ENCODE peak calls at places on chromosome 20, in four cellular contexts. One of them, this sample, is unnamed. For H3K4me1, the result is how much of the 10 kb centered on the place peaks cover.

GRCh38 chr20:25544316-25544715 is 41.0 kb downstream of the NINL start:
- DNase-seq in A549: no peak
- DNase-seq in esophagus squamous epithelium: no peak
- DNase-seq in HepG2: no peak
- DNase-seq in this sample: no peak

GRCh38 chr20:57289401-57290177 is 23.1 kb upstream of the BMP7 start:
- DNase-seq in A549: no peak
- DNase-seq in esophagus squamous epithelium: no peak
- DNase-seq in HepG2: no peak
- DNase-seq in this sample: no peak

GRCh38 chr20:58235010-58235409 is 6.6 kb upstream of the ANKRD60 start:
- DNase-seq in A549: no peak
- DNase-seq in esophagus squamous epithelium: no peak
- DNase-seq in HepG2: no peak
- DNase-seq in this sample: no peak

GRCh38 chr20:4082406-4083102 is 67.2 kb upstream of the RNF24 start:
- DNase-seq in A549: no peak
- DNase-seq in esophagus squamous epithelium: no peak
- DNase-seq in HepG2: peak
- DNase-seq in this sample: no peak

GRCh38 chr20:12051206-12052163 is 133.8 kb downstream of the BTBD3 start:
- DNase-seq in A549: no peak
- DNase-seq in esophagus squamous epithelium: no peak
- DNase-seq in HepG2: no peak
- DNase-seq in this sample: no peak

GRCh38 chr20:61026173-61026572 is 225.9 kb upstream of the CDH4 start:
- DNase-seq in A549: no peak
- DNase-seq in esophagus squamous epithelium: no peak
- DNase-seq in HepG2: no peak
- DNase-seq in this sample: no peak

GRCh38 chr20:14291502-14291901 is 45.9 kb downstream of the FLRT3 start:
- DNase-seq in A549: no peak
- DNase-seq in esophagus squamous epithelium: no peak
- DNase-seq in HepG2: no peak
- DNase-seq in this sample: no peak

GRCh38 chr20:17935761-17936160 is 32.8 kb downstream of the SNX5 start:
- DNase-seq in A549: no peak
- DNase-seq in esophagus squamous epithelium: no peak
- DNase-seq in HepG2: no peak
- DNase-seq in this sample: no peak

GRCh38 chr20:48652961-48653705 is 174.7 kb downstream of the PREX1 start:
- DNase-seq in A549: no peak
- DNase-seq in esophagus squamous epithelium: no peak
- DNase-seq in HepG2: no peak
- DNase-seq in this sample: no peak

GRCh38 chr20:63696628-63697356 is at the start of gene TNFRSF6B:
- DNase-seq in A549: no peak
- DNase-seq in esophagus squamous epithelium: no peak
- DNase-seq in HepG2: no peak
- DNase-seq in this sample: no peak

GRCh38 chr20:16747291-16747811 is 807 bp upstream of the OTOR start:
- DNase-seq in A549: no peak
- DNase-seq in esophagus squamous epithelium: no peak
- DNase-seq in HepG2: no peak
- DNase-seq in this sample: no peak

GRCh38 chr20:60020251-60020650 is 62.0 kb downstream of the CDH26 start:
- DNase-seq in A549: no peak
- DNase-seq in esophagus squamous epithelium: no peak
- DNase-seq in HepG2: no peak
- DNase-seq in this sample: no peak

GRCh38 chr20:22207280-22207679 is 377.1 kb downstream of the FOXA2 start:
- DNase-seq in A549: no peak
- DNase-seq in esophagus squamous epithelium: no peak
- DNase-seq in HepG2: no peak
- DNase-seq in this sample: no peak

GRCh38 chr20:51759769-51760510 is 8.2 kb downstream of the ATP9A start:
- DNase-seq in A549: no peak
- DNase-seq in esophagus squamous epithelium: no peak
- DNase-seq in HepG2: peak
- DNase-seq in this sample: no peak

GRCh38 chr20:48812600-48813445 is 15.0 kb downstream of the PREX1 start:
- DNase-seq in A549: no peak
- DNase-seq in esophagus squamous epithelium: no peak
- DNase-seq in HepG2: no peak
- DNase-seq in this sample: no peak

GRCh38 chr20:24465730-24466129 is 3.7 kb upstream of the SYNDIG1 start:
- DNase-seq in A549: no peak
- DNase-seq in esophagus squamous epithelium: no peak
- DNase-seq in HepG2: no peak
- DNase-seq in this sample: no peak

GRCh38 chr20:37479275-37479674 is 41.8 kb upstream of the NNAT start:
- DNase-seq in A549: no peak
- DNase-seq in esophagus squamous epithelium: no peak
- DNase-seq in HepG2: no peak
- DNase-seq in this sample: no peak

GRCh38 chr20:50310673-50311051 is 120.0 kb downstream of the CEBPB start:
- DNase-seq in A549: no peak
- DNase-seq in esophagus squamous epithelium: no peak
- DNase-seq in HepG2: no peak
- DNase-seq in this sample: no peak

GRCh38 chr20:50312682-50313187 is 122.1 kb downstream of the CEBPB start:
- DNase-seq in A549: no peak
- DNase-seq in esophagus squamous epithelium: no peak
- DNase-seq in HepG2: no peak
- DNase-seq in this sample: peak

GRCh38 chr20:50312002-50312681 is 121.5 kb downstream of the CEBPB start:
- DNase-seq in A549: no peak
- DNase-seq in esophagus squamous epithelium: no peak
- DNase-seq in HepG2: no peak
- DNase-seq in this sample: no peak

GRCh38 chr20:50309764-50310672 is 119.4 kb downstream of the CEBPB start:
- DNase-seq in A549: no peak
- DNase-seq in esophagus squamous epithelium: no peak
- DNase-seq in HepG2: no peak
- DNase-seq in this sample: no peak

DNA sequence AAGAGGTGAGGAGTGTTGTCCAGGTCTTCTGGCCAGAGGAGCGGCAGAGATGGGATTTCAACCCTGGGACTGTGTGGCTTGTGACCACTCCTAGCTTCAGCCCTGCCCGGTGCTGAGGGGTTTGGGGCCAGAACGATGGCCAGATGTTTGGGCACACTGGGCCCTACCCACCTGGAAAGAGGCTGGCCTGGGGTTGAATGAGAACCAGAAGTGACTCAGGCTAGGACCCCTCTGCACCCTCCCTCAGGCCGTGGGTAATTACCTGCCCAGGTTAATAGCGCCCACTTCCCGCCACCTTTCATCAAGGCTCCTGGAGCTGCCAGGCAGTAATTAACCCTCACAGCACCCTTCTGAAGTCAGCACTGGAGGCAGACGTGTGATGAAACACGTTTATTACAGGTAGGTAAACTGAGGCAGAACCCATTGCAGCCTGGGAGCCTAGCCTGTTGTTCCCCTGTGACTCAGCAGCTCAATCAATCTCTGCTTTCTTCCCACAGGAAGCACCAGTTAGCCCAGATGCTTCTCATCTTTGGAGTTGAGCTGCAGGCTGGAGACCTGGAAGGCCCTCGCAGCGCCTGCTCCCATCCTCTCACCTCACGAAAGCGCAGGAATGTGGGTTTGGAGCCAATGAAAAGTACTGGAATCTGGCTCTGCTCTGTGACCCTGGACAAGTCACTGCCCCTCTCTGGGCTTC is 120.8 kb downstream of the CEBPB start:
- DNase-seq in A549: no peak
- DNase-seq in esophagus squamous epithelium: no peak
- DNase-seq in HepG2: no peak
- DNase-seq in this sample: no peak
- H3K4me1 ChIP-seq in A549: half or more
- H3K4me1 ChIP-seq in esophagus squamous epithelium: half or more
- H3K4me1 ChIP-seq in HepG2: under half
- H3K4me1 ChIP-seq in this sample: under half

DNA sequence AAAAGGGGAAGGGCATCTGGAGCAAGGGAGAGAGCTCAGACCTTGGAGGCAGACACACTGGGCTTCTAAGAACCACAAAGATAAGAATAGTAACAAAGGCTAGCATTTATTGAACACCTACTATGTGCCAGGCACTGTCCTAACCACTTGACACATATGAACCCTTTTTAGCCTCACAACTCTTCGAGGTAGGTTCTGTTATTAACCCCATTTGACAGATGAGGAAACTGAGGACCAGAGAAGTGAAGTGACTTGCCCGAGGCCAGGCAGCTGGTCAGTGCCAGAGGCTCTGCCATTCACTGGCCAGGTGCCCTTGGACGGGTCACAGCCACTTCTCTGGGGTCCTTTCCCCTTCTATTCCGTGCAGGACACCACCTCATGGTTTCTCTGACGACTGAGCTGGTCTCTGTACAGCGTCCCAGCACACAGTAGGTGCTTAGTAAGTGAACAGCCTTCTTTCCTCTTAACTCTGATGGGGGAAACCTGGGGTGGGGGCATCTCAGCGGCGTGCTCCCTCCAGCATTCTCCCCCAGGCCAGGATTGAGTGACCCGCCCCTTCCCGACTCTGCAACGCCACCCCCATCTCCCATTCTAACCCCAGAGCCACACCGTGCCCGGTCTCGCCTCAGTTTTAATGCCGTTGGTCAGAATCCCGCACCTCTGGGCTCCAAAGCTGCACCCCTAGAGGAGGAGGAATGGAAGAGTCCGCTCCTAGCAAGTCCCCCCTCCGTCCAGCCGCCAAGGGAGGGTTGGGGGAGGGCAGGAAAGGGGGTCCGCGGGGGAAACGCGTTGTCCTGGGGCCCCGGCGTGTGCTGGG is 55.7 kb downstream of the CD40 start:
- DNase-seq in A549: no peak
- DNase-seq in esophagus squamous epithelium: no peak
- DNase-seq in HepG2: no peak
- DNase-seq in this sample: no peak
- H3K4me1 ChIP-seq in A549: under half
- H3K4me1 ChIP-seq in esophagus squamous epithelium: under half
- H3K4me1 ChIP-seq in HepG2: under half
- H3K4me1 ChIP-seq in this sample: under half

DNA sequence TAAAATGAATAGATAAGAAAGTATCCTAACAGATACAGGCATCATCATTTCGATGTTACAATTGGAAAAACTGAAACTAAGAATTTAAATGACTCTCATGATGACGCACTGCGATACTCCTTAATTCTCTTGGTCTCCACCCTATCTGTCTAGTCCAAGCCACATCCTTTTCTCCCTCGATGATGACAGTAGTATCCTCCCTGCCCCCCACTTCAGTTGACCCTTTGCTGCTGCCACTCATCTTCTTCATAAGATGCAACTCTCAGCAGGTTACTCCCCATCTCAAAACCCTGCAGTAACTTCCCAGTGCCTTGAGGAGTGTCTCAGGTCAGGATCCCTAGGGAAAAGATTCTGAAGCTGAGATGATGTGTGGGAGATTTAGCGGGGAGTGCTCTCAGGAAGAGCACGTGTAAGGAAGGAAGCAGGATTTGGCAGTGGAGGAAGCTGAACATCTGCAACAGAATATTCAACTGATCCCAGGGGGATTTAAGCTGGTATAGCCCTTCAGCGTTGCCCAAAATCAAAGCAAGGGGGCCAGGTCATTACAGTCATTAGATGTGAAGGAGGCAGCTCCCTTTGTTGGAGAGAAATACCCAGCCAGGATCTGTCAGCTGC is 16.1 kb downstream of the JPH2 start:
- DNase-seq in A549: no peak
- DNase-seq in esophagus squamous epithelium: no peak
- DNase-seq in HepG2: no peak
- DNase-seq in this sample: no peak
- H3K4me1 ChIP-seq in A549: under half
- H3K4me1 ChIP-seq in esophagus squamous epithelium: under half
- H3K4me1 ChIP-seq in HepG2: under half
- H3K4me1 ChIP-seq in this sample: half or more

GRCh38 chr20:62364911-62365736 is 2.0 kb downstream of the LAMA5 start:
- DNase-seq in A549: no peak
- DNase-seq in esophagus squamous epithelium: no peak
- DNase-seq in HepG2: no peak
- DNase-seq in this sample: no peak
- H3K4me1 ChIP-seq in A549: half or more
- H3K4me1 ChIP-seq in esophagus squamous epithelium: half or more
- H3K4me1 ChIP-seq in HepG2: half or more
- H3K4me1 ChIP-seq in this sample: half or more

DNA sequence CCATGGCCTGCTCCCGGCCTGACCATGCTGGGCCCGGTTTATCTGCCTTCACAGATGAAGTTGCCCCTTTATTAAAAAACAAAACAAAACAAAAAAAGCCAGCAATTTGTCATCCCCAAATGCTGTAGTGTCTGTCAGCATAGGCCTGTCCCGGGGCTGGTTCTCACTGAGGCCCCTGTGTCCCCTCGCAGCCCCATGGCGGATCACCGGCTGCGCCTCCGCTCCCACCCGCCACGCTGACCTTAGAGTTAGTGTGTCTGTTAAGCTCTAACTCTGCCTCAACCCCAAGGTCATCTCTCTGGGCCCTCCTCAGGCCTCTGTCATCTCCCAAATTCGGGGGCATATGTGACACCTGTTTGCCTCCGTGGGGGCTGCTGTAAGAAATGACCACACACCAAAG is 11.1 kb downstream of the SLCO4A1 start:
- DNase-seq in A549: no peak
- DNase-seq in esophagus squamous epithelium: no peak
- DNase-seq in HepG2: no peak
- DNase-seq in this sample: no peak
- H3K4me1 ChIP-seq in A549: under half
- H3K4me1 ChIP-seq in esophagus squamous epithelium: half or more
- H3K4me1 ChIP-seq in HepG2: under half
- H3K4me1 ChIP-seq in this sample: under half

DNA sequence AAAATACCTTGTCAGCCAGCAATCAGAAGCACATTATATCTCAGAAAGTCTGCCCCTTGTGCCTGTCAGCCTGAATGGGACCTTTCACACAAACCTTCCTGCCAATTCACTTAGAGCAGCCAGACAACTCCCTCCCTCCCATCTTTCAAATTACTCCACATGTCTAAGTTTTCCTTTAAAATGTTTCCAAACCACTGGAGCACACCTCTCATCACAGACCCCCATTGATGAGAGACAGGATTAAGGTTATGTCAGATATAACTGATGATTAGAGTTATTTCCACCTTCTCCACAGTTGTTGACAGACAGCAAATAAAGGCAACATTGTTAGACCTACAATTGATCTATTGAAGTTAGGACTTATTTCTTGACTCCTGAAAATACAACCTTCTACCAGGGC is 408.4 kb downstream of the PLCB1 start:
- DNase-seq in A549: no peak
- DNase-seq in esophagus squamous epithelium: no peak
- DNase-seq in HepG2: peak
- DNase-seq in this sample: no peak
- H3K4me1 ChIP-seq in A549: under half
- H3K4me1 ChIP-seq in esophagus squamous epithelium: under half
- H3K4me1 ChIP-seq in HepG2: under half
- H3K4me1 ChIP-seq in this sample: under half

GRCh38 chr20:47551841-47552240 is 50.2 kb downstream of the NCOA3 start:
- DNase-seq in A549: peak
- DNase-seq in esophagus squamous epithelium: no peak
- DNase-seq in HepG2: peak
- DNase-seq in this sample: no peak
- H3K4me1 ChIP-seq in A549: under half
- H3K4me1 ChIP-seq in esophagus squamous epithelium: under half
- H3K4me1 ChIP-seq in HepG2: under half
- H3K4me1 ChIP-seq in this sample: under half

GRCh38 chr20:19817017-19817416 is 59.0 kb downstream of the RIN2 start:
- DNase-seq in A549: no peak
- DNase-seq in esophagus squamous epithelium: no peak
- DNase-seq in HepG2: peak
- DNase-seq in this sample: no peak
- H3K4me1 ChIP-seq in A549: under half
- H3K4me1 ChIP-seq in esophagus squamous epithelium: under half
- H3K4me1 ChIP-seq in HepG2: under half
- H3K4me1 ChIP-seq in this sample: under half

GRCh38 chr20:38663660-38664059 is 60.6 kb upstream of the SLC32A1 start:
- DNase-seq in A549: no peak
- DNase-seq in esophagus squamous epithelium: no peak
- DNase-seq in HepG2: no peak
- DNase-seq in this sample: no peak
- H3K4me1 ChIP-seq in A549: under half
- H3K4me1 ChIP-seq in esophagus squamous epithelium: under half
- H3K4me1 ChIP-seq in HepG2: under half
- H3K4me1 ChIP-seq in this sample: under half